ENCODE peak calls at places on chromosomes 13 and 19, in ten cellular contexts. One of them, this sample, is unnamed.

GRCh38 chr13:73835138-73835721 is 299.0 kb downstream of the KLF12 start:
- DNase-seq in heart left ventricle: no peak
- DNase-seq in tibial artery: no peak
- DNase-seq in Panc1: no peak
- DNase-seq in fibroblast of lung: peak; percentile 68
- DNase-seq in thoracic aorta: no peak
- DNase-seq in Peyer's patch: no peak
- DNase-seq in breast epithelium: no peak
- DNase-seq in Caco-2: peak; percentile 37
- DNase-seq in ovary: no peak
- DNase-seq in this sample: no peak

GRCh38 chr13:37755349-37755748 is 114.2 kb downstream of the TRPC4 start:
- DNase-seq in heart left ventricle: no peak
- DNase-seq in tibial artery: no peak
- DNase-seq in Panc1: no peak
- DNase-seq in fibroblast of lung: no peak
- DNase-seq in thoracic aorta: no peak
- DNase-seq in Peyer's patch: no peak
- DNase-seq in breast epithelium: no peak
- DNase-seq in Caco-2: no peak
- DNase-seq in ovary: no peak
- DNase-seq in this sample: no peak

GRCh38 chr13:57557979-57558529 is 73.5 kb upstream of the PCDH17 start:
- DNase-seq in heart left ventricle: no peak
- DNase-seq in tibial artery: no peak
- DNase-seq in Panc1: no peak
- DNase-seq in fibroblast of lung: peak; percentile 1
- DNase-seq in thoracic aorta: no peak
- DNase-seq in Peyer's patch: no peak
- DNase-seq in breast epithelium: no peak
- DNase-seq in Caco-2: no peak
- DNase-seq in ovary: no peak
- DNase-seq in this sample: no peak

GRCh38 chr19:54587026-54587425 is 6.4 kb upstream of the LILRA1 start:
- DNase-seq in heart left ventricle: no peak
- DNase-seq in tibial artery: no peak
- DNase-seq in Panc1: no peak
- DNase-seq in fibroblast of lung: no peak
- DNase-seq in thoracic aorta: no peak
- DNase-seq in Peyer's patch: no peak
- DNase-seq in breast epithelium: no peak
- DNase-seq in Caco-2: no peak
- DNase-seq in ovary: no peak
- DNase-seq in this sample: no peak

GRCh38 chr19:38370299-38370698 is 4.1 kb upstream of the PSMD8 start:
- DNase-seq in heart left ventricle: no peak
- DNase-seq in tibial artery: no peak
- DNase-seq in Panc1: no peak
- DNase-seq in fibroblast of lung: no peak
- DNase-seq in thoracic aorta: no peak
- DNase-seq in Peyer's patch: no peak
- DNase-seq in breast epithelium: no peak
- DNase-seq in Caco-2: no peak
- DNase-seq in ovary: no peak
- DNase-seq in this sample: no peak

GRCh38 chr19:21398851-21399250 is 1.9 kb downstream of the ZNF493 start:
- DNase-seq in heart left ventricle: no peak
- DNase-seq in tibial artery: no peak
- DNase-seq in Panc1: no peak
- DNase-seq in fibroblast of lung: peak; percentile 0
- DNase-seq in thoracic aorta: no peak
- DNase-seq in Peyer's patch: no peak
- DNase-seq in breast epithelium: no peak
- DNase-seq in Caco-2: no peak
- DNase-seq in ovary: no peak
- DNase-seq in this sample: no peak

GRCh38 chr19:13012690-13013608 is 17.7 kb downstream of the NFIX start:
- DNase-seq in heart left ventricle: no peak
- DNase-seq in tibial artery: peak; percentile 90
- DNase-seq in Panc1: no peak
- DNase-seq in fibroblast of lung: peak; percentile 81
- DNase-seq in thoracic aorta: no peak
- DNase-seq in Peyer's patch: peak; percentile 86
- DNase-seq in breast epithelium: no peak
- DNase-seq in Caco-2: no peak
- DNase-seq in ovary: peak; percentile 87
- DNase-seq in this sample: peak; percentile 75

GRCh38 chr19:57406516-57407123 is 4.3 kb upstream of the ZNF17 start:
- DNase-seq in heart left ventricle: peak; percentile 46
- DNase-seq in tibial artery: no peak
- DNase-seq in Panc1: peak; percentile 64
- DNase-seq in fibroblast of lung: peak; percentile 62
- DNase-seq in thoracic aorta: no peak
- DNase-seq in Peyer's patch: peak; percentile 60
- DNase-seq in breast epithelium: peak; percentile 62
- DNase-seq in Caco-2: peak; percentile 84
- DNase-seq in ovary: no peak
- DNase-seq in this sample: peak; percentile 62

GRCh38 chr19:44582581-44583265 is 30.6 kb upstream of the IGSF23 start:
- DNase-seq in heart left ventricle: no peak
- DNase-seq in tibial artery: no peak
- DNase-seq in Panc1: no peak
- DNase-seq in fibroblast of lung: peak; percentile 28
- DNase-seq in thoracic aorta: no peak
- DNase-seq in Peyer's patch: peak; percentile 66
- DNase-seq in breast epithelium: no peak
- DNase-seq in Caco-2: no peak
- DNase-seq in ovary: no peak
- DNase-seq in this sample: peak; percentile 69

GRCh38 chr19:18725755-18726416 is 42.4 kb downstream of the CRTC1 start:
- DNase-seq in heart left ventricle: no peak
- DNase-seq in tibial artery: no peak
- DNase-seq in Panc1: no peak
- DNase-seq in fibroblast of lung: no peak
- DNase-seq in thoracic aorta: no peak
- DNase-seq in Peyer's patch: no peak
- DNase-seq in breast epithelium: no peak
- DNase-seq in Caco-2: no peak
- DNase-seq in ovary: peak; percentile 91
- DNase-seq in this sample: no peak

GRCh38 chr19:38666662-38667448 is 19.4 kb downstream of the ACTN4 start:
- DNase-seq in heart left ventricle: peak; percentile 75
- DNase-seq in tibial artery: peak; percentile 83
- DNase-seq in Panc1: no peak
- DNase-seq in fibroblast of lung: peak; percentile 74
- DNase-seq in thoracic aorta: no peak
- DNase-seq in Peyer's patch: no peak
- DNase-seq in breast epithelium: peak; percentile 65
- DNase-seq in Caco-2: no peak
- DNase-seq in ovary: no peak
- DNase-seq in this sample: no peak

GRCh38 chr13:112616586-112617381 is 28.8 kb upstream of the TUBGCP3 start:
- DNase-seq in heart left ventricle: no peak
- DNase-seq in tibial artery: no peak
- DNase-seq in Panc1: peak; percentile 10
- DNase-seq in fibroblast of lung: peak; percentile 47
- DNase-seq in thoracic aorta: no peak
- DNase-seq in Peyer's patch: no peak
- DNase-seq in breast epithelium: no peak
- DNase-seq in Caco-2: peak; percentile 49
- DNase-seq in ovary: no peak
- DNase-seq in this sample: no peak

DNA sequence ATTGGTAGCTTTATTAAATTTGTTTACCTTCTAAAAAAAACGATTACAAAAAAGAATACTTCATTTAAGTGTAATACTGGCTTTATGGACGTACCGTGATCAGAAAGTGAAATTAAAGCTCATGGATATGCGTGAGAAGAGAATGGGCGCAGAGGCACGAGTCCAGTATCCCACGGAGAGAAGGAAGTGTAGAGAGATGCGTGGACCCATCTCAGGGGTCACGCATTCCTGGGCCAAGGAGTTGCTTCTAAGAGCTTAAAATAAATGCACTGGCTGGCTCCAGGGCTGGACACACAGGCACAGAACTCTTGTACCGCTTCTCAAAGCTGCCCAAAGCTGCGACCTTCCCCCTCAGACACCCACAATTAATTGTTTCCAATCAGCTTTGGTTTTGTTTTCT is 8.7 kb upstream of the SPC24 start:
- DNase-seq in heart left ventricle: no peak
- DNase-seq in tibial artery: no peak
- DNase-seq in Panc1: no peak
- DNase-seq in fibroblast of lung: no peak
- DNase-seq in thoracic aorta: no peak
- DNase-seq in Peyer's patch: no peak
- DNase-seq in breast epithelium: no peak
- DNase-seq in Caco-2: no peak
- DNase-seq in ovary: no peak
- DNase-seq in this sample: no peak
- H3K4me1 ChIP-seq in heart left ventricle: peaks cover 3% of the 10 kb centered on the region
- H3K4me1 ChIP-seq in tibial artery: peaks cover 12% of the 10 kb centered on the region
- H3K4me1 ChIP-seq in Panc1: no peaks in the 10 kb centered on the region
- H3K4me1 ChIP-seq in fibroblast of lung: peaks cover 39% of the 10 kb centered on the region
- H3K4me1 ChIP-seq in thoracic aorta: peaks cover 50% of the 10 kb centered on the region
- H3K4me1 ChIP-seq in Peyer's patch: peaks cover 9% of the 10 kb centered on the region
- H3K4me1 ChIP-seq in breast epithelium: peaks cover 2% of the 10 kb centered on the region
- H3K4me1 ChIP-seq in Caco-2: no peaks in the 10 kb centered on the region
- H3K4me1 ChIP-seq in ovary: peaks cover 16% of the 10 kb centered on the region
- H3K4me1 ChIP-seq in this sample: no peaks in the 10 kb centered on the region

GRCh38 chr19:40136818-40137217 is 46.1 kb upstream of the ZNF780A start:
- DNase-seq in heart left ventricle: no peak
- DNase-seq in tibial artery: no peak
- DNase-seq in Panc1: no peak
- DNase-seq in fibroblast of lung: no peak
- DNase-seq in thoracic aorta: no peak
- DNase-seq in Peyer's patch: no peak
- DNase-seq in breast epithelium: no peak
- DNase-seq in Caco-2: no peak
- DNase-seq in ovary: no peak
- DNase-seq in this sample: no peak
- TF ChIP-seq CTCF in heart left ventricle: no peak
- TF ChIP-seq CTCF in tibial artery: no peak
- TF ChIP-seq CTCF in Panc1: no peak
- TF ChIP-seq CTCF in fibroblast of lung: no peak
- TF ChIP-seq CTCF in thoracic aorta: no peak
- TF ChIP-seq CTCF in Peyer's patch: no peak
- TF ChIP-seq CTCF in breast epithelium: no peak
- TF ChIP-seq CTCF in Caco-2: no peak
- TF ChIP-seq CTCF in ovary: no peak
- TF ChIP-seq CTCF in this sample: no peak

DNA sequence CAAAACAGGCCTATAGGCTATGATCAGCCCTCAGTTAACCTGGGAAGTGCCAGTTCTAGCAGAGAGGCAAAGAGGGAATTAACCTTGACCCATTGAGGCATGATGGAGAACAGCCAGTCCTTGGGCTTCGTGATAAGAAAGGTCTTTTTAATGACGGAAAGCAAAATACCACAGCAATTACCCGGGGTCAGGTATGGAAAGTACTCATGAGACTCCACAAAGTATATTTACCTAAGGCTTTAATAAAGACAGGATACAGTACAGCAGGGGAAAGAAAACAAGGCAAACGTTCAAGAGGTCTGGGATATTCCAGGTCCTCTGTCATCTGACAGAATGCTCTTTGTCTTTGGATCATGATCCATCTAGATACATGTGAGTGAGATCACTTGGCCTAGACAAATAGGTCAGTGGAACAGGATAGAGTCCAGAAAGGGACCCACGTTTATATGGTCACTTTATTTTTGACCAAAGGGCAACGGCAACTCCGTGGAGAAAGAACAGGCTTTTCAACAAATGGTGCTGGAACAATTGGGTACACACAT is 52.2 kb downstream of the WDFY2 start:
- DNase-seq in heart left ventricle: no peak
- DNase-seq in tibial artery: no peak
- DNase-seq in Panc1: no peak
- DNase-seq in fibroblast of lung: no peak
- DNase-seq in thoracic aorta: no peak
- DNase-seq in Peyer's patch: no peak
- DNase-seq in breast epithelium: no peak
- DNase-seq in Caco-2: peak; percentile 31
- DNase-seq in ovary: no peak
- DNase-seq in this sample: no peak
- H3K4me1 ChIP-seq in heart left ventricle: no peaks in the 10 kb centered on the region
- H3K4me1 ChIP-seq in tibial artery: no peaks in the 10 kb centered on the region
- H3K4me1 ChIP-seq in Panc1: peaks cover 65% of the 10 kb centered on the region
- H3K4me1 ChIP-seq in fibroblast of lung: peaks cover 6% of the 10 kb centered on the region
- H3K4me1 ChIP-seq in thoracic aorta: peaks cover 40% of the 10 kb centered on the region
- H3K4me1 ChIP-seq in Peyer's patch: no peaks in the 10 kb centered on the region
- H3K4me1 ChIP-seq in breast epithelium: no peaks in the 10 kb centered on the region
- H3K4me1 ChIP-seq in Caco-2: peaks cover 36% of the 10 kb centered on the region
- H3K4me1 ChIP-seq in ovary: peaks cover 10% of the 10 kb centered on the region
- H3K4me1 ChIP-seq in this sample: peaks cover 16% of the 10 kb centered on the region

GRCh38 chr13:27534108-27534975 is 84.0 kb upstream of the MTIF3 start:
- DNase-seq in heart left ventricle: no peak
- DNase-seq in tibial artery: no peak
- DNase-seq in Panc1: no peak
- DNase-seq in fibroblast of lung: no peak
- DNase-seq in thoracic aorta: no peak
- DNase-seq in Peyer's patch: no peak
- DNase-seq in breast epithelium: no peak
- DNase-seq in Caco-2: no peak
- DNase-seq in ovary: no peak
- DNase-seq in this sample: no peak
- TF ChIP-seq CTCF in heart left ventricle: no peak
- TF ChIP-seq CTCF in tibial artery: no peak
- TF ChIP-seq CTCF in Panc1: no peak
- TF ChIP-seq CTCF in fibroblast of lung: no peak
- TF ChIP-seq CTCF in thoracic aorta: no peak
- TF ChIP-seq CTCF in Peyer's patch: no peak
- TF ChIP-seq CTCF in breast epithelium: no peak
- TF ChIP-seq CTCF in Caco-2: no peak
- TF ChIP-seq CTCF in ovary: no peak
- TF ChIP-seq CTCF in this sample: no peak

GRCh38 chr19:17469092-17469370 is 1.3 kb upstream of the SLC27A1 start:
- DNase-seq in heart left ventricle: no peak
- DNase-seq in tibial artery: no peak
- DNase-seq in Panc1: no peak
- DNase-seq in fibroblast of lung: no peak
- DNase-seq in thoracic aorta: no peak
- DNase-seq in Peyer's patch: no peak
- DNase-seq in breast epithelium: no peak
- DNase-seq in Caco-2: no peak
- DNase-seq in ovary: no peak
- DNase-seq in this sample: no peak
- H3K4me1 ChIP-seq in heart left ventricle: no peaks in the 10 kb centered on the region
- H3K4me1 ChIP-seq in tibial artery: no peaks in the 10 kb centered on the region
- H3K4me1 ChIP-seq in Panc1: peaks cover 6% of the 10 kb centered on the region
- H3K4me1 ChIP-seq in fibroblast of lung: peaks cover 5% of the 10 kb centered on the region
- H3K4me1 ChIP-seq in thoracic aorta: peaks cover 16% of the 10 kb centered on the region
- H3K4me1 ChIP-seq in Peyer's patch: peaks cover 25% of the 10 kb centered on the region
- H3K4me1 ChIP-seq in breast epithelium: peaks cover 9% of the 10 kb centered on the region
- H3K4me1 ChIP-seq in Caco-2: peaks cover 4% of the 10 kb centered on the region
- H3K4me1 ChIP-seq in ovary: peaks cover 12% of the 10 kb centered on the region
- H3K4me1 ChIP-seq in this sample: no peaks in the 10 kb centered on the region

This sample was measured in right lobe of liver.